ENCODE peak calls at places on chromosomes 7 and 10, in five cellular contexts. One of them, this sample, is unnamed.

GRCh38 chr7:47786557-47787248 is 161.6 kb downstream of the PKD1L1 start:
- DNase-seq in GM12892: no peak
- DNase-seq in endothelial cell of umbilical vein: peak
- DNase-seq in upper lobe of left lung: peak
- DNase-seq in transverse colon: peak
- DNase-seq in this sample: peak

GRCh38 chr10:62323751-62324150 is 50.4 kb upstream of the ZNF365 start:
- DNase-seq in transverse colon: no peak
- DNase-seq in endothelial cell of umbilical vein: no peak
- DNase-seq in upper lobe of left lung: no peak
- DNase-seq in GM12892: no peak
- DNase-seq in this sample: no peak

GRCh38 chr10:119659951-119660350 is 8.8 kb downstream of the BAG3 start:
- DNase-seq in GM12892: no peak
- DNase-seq in endothelial cell of umbilical vein: no peak
- DNase-seq in transverse colon: no peak
- DNase-seq in upper lobe of left lung: no peak
- DNase-seq in this sample: no peak

GRCh38 chr7:108454674-108455523 is 1.3 kb downstream of the NRCAM start:
- DNase-seq in GM12892: peak
- DNase-seq in upper lobe of left lung: no peak
- DNase-seq in transverse colon: no peak
- DNase-seq in endothelial cell of umbilical vein: peak
- DNase-seq in this sample: no peak

GRCh38 chr10:86162036-86162435 is 204.6 kb downstream of the GRID1 start:
- DNase-seq in GM12892: no peak
- DNase-seq in transverse colon: no peak
- DNase-seq in endothelial cell of umbilical vein: no peak
- DNase-seq in upper lobe of left lung: peak
- DNase-seq in this sample: no peak

GRCh38 chr10:60846173-60846572 is 67.9 kb downstream of the CDK1 start:
- DNase-seq in endothelial cell of umbilical vein: peak
- DNase-seq in upper lobe of left lung: no peak
- DNase-seq in transverse colon: no peak
- DNase-seq in GM12892: no peak
- DNase-seq in this sample: no peak

GRCh38 chr7:43041105-43041504 is 71.3 kb upstream of the HECW1 start:
- DNase-seq in endothelial cell of umbilical vein: no peak
- DNase-seq in transverse colon: no peak
- DNase-seq in GM12892: no peak
- DNase-seq in upper lobe of left lung: no peak
- DNase-seq in this sample: no peak

GRCh38 chr10:74223755-74224530 is 72.9 kb downstream of the ADK start:
- DNase-seq in upper lobe of left lung: no peak
- DNase-seq in GM12892: no peak
- DNase-seq in endothelial cell of umbilical vein: peak
- DNase-seq in transverse colon: no peak
- DNase-seq in this sample: no peak

GRCh38 chr10:44948713-44949112 is 10.9 kb upstream of the RASSF4 start:
- DNase-seq in upper lobe of left lung: no peak
- DNase-seq in GM12892: no peak
- DNase-seq in endothelial cell of umbilical vein: no peak
- DNase-seq in transverse colon: no peak
- DNase-seq in this sample: no peak

GRCh38 chr7:22651534-22652243 is 75.3 kb upstream of the IL6 start:
- DNase-seq in upper lobe of left lung: no peak
- DNase-seq in GM12892: no peak
- DNase-seq in transverse colon: no peak
- DNase-seq in endothelial cell of umbilical vein: peak
- DNase-seq in this sample: no peak

GRCh38 chr10:29130190-29130673 is 158.6 kb upstream of the LYZL1 start:
- DNase-seq in transverse colon: no peak
- DNase-seq in upper lobe of left lung: no peak
- DNase-seq in GM12892: no peak
- DNase-seq in endothelial cell of umbilical vein: peak
- DNase-seq in this sample: no peak

DNA sequence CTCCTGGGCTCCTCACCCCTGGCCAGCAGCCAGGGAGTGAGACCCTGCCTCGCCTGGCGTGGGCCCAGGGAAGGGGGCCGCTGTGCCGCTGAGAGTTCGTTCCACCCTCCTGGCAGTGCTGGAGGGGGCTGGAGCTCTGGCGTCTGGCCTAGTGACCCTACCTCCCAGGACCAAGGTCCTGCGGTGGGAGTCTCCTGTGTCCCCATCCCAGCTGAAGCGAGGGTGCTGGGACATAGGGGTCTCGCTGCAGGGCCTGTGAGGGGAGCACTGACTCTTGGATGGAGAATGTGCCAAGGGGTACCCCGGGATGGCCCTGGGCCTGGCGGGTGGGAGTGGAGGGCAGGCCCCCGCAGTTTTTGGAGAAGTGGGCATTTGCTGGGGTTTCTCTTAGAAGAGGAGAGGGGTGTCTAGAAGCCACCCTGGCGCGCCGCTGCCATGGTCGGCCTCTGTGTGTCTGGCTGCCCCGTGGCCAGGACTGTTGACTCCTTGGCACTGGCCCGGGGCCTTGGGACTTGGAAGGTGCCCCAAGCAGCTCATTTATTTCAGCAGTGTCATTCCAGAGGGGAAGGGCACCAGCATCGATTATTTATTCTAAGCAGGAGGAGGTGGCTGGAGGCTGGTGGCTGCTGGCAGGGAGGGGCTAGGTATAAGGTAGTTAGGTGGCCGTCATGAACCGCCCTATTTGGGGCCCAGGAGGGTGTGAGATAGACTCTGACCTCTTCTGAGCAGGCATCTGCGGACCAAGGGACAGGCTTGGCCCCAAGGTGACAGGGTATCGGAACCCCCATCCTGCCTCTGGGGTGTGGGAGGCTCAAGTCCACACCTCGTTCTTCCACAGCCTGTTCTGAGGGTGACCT is 1.5 kb downstream of the GTF2IRD1 start:
- DNase-seq in upper lobe of left lung: peak
- DNase-seq in endothelial cell of umbilical vein: no peak
- DNase-seq in transverse colon: peak
- DNase-seq in GM12892: no peak
- DNase-seq in this sample: peak
- TF ChIP-seq POLR2AphosphoS5 in upper lobe of left lung: peak
- TF ChIP-seq POLR2AphosphoS5 in endothelial cell of umbilical vein: no peak
- TF ChIP-seq POLR2AphosphoS5 in transverse colon: peak
- TF ChIP-seq POLR2AphosphoS5 in GM12892: no peak
- TF ChIP-seq POLR2AphosphoS5 in this sample: peak

DNA sequence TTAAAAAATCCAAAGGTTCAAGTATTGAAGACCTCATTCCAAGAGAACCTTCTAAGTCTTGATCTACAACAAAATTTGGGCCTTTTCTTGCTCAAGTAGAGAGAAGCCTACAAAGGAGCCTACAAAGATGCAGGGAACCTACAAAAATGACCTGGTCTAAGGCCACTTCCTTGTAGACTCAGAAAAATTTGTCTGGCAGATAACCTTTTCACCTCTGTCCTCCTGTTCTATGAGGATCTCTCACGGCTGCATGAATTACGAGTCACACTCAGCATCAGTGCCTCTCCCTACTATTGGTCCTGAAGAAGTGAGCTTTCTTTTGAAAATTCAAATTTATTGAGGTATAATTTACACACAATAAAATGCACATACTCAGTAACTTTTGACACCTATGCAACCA is 29.3 kb downstream of the CCNJ start:
- DNase-seq in GM12892: no peak
- DNase-seq in endothelial cell of umbilical vein: peak
- DNase-seq in upper lobe of left lung: no peak
- DNase-seq in transverse colon: no peak
- DNase-seq in this sample: no peak
- TF ChIP-seq POLR2AphosphoS5 in GM12892: no peak
- TF ChIP-seq POLR2AphosphoS5 in endothelial cell of umbilical vein: peak
- TF ChIP-seq POLR2AphosphoS5 in upper lobe of left lung: no peak
- TF ChIP-seq POLR2AphosphoS5 in transverse colon: no peak
- TF ChIP-seq POLR2AphosphoS5 in this sample: no peak

DNA sequence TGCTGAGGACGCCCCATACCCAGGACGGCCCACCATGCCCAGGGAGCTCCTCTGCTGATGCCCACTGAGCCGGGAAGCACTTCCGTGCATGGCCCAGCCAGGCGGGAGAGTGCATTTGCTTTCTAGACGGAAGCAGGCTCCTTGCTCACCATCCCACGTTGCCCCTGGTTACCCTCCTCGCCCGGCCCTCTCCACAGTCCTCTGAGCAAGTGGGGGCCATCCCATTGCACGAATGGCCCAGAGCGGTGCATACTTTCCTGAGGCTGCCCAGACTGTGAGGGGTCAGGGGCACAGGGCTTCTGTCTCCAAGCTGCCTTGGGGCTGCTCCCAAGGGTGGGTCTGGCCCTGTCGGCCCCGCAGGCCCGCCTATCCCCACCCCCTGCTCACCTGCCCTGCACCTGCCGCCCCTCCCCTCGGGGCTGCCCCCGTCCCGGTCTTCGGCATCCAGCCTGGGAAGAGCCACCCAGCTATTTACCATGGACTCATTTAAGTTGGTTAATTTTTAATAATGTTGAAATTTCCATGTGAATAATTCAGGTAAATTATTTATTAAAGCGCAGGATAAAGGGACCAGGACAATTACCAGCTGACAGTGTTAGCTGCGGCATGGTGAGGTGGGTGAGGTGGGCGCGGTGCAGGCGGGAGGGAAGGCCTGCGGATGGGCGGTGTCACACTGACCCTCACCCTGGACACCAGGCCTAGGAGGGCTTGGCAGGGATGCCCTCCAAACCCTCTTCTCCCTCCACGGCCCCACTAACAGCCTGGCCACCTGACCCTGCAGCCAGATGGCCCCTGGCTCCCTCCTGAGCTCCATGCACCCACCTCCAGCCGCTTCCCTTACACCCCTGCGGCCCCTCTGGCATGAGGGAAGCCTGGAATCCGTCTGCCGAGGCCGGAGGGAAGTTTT is 104.4 kb downstream of the MICALL2 start:
- DNase-seq in endothelial cell of umbilical vein: no peak
- DNase-seq in upper lobe of left lung: no peak
- DNase-seq in transverse colon: no peak
- DNase-seq in GM12892: no peak
- DNase-seq in this sample: no peak
- TF ChIP-seq POLR2AphosphoS5 in endothelial cell of umbilical vein: no peak
- TF ChIP-seq POLR2AphosphoS5 in upper lobe of left lung: no peak
- TF ChIP-seq POLR2AphosphoS5 in transverse colon: no peak
- TF ChIP-seq POLR2AphosphoS5 in GM12892: no peak
- TF ChIP-seq POLR2AphosphoS5 in this sample: no peak

GRCh38 chr7:131638641-131639430 is 82.4 kb upstream of the PODXL start:
- DNase-seq in endothelial cell of umbilical vein: no peak
- DNase-seq in upper lobe of left lung: no peak
- DNase-seq in GM12892: no peak
- DNase-seq in transverse colon: no peak
- DNase-seq in this sample: no peak
- TF ChIP-seq POLR2AphosphoS5 in endothelial cell of umbilical vein: no peak
- TF ChIP-seq POLR2AphosphoS5 in upper lobe of left lung: no peak
- TF ChIP-seq POLR2AphosphoS5 in GM12892: no peak
- TF ChIP-seq POLR2AphosphoS5 in transverse colon: no peak
- TF ChIP-seq POLR2AphosphoS5 in this sample: no peak

DNA sequence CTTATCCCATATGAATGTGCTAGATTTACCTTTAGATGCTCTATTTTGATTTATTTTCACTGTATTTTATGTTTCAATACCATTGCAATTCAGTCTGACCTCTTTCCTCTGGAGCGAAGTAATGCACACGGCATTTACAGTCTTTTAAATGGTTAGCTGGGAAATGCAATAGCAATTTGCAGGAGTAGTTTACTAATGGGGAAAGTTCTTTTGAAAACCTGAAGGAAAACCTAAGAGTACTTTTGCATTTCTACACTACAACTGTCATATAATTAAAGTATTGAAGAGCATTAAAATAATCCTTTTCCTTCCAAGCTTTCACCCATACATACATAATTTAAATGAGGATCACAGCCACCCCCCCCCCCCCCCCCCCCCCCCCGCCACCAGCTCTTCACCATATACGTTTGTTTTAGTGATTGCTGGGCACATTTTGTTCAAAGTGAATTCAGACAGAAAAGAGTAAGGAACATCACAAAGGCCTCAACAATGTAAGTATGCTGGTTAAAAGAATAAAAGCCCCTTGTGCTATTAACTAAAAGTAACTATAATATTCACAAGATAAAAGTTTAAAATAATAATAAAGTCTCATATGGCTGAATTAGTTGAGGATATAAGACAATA is 3.5 kb downstream of the SKIDA1 start:
- DNase-seq in GM12892: no peak
- DNase-seq in transverse colon: no peak
- DNase-seq in upper lobe of left lung: no peak
- DNase-seq in endothelial cell of umbilical vein: no peak
- DNase-seq in this sample: no peak
- TF ChIP-seq POLR2AphosphoS5 in GM12892: no peak
- TF ChIP-seq POLR2AphosphoS5 in transverse colon: no peak
- TF ChIP-seq POLR2AphosphoS5 in upper lobe of left lung: no peak
- TF ChIP-seq POLR2AphosphoS5 in endothelial cell of umbilical vein: no peak
- TF ChIP-seq POLR2AphosphoS5 in this sample: no peak